ENCODE peak calls at places on chromosomes 4 and X, in six cellular contexts. D is tibial artery, N is ovary, A is AG04450, V is endothelial cell of umbilical vein, E is lung. T is an unnamed sample. For H3K9me3, the result is how much of the 10 kb centered on the place peaks cover.

GRCh38 chr4:185742766-185743165 is 69.2 kb downstream of the SORBS2 start:
- DNase-seq in A (no peak), N (no peak), E (no peak), V (no peak), D (no peak), T (no peak)

GRCh38 chrX:102599950-102600579 is 750 bp downstream of the ARMCX5 start:
- DNase-seq in N (no peak), D (no peak), E (no peak), A (no peak), V (peak), T (no peak)

GRCh38 chrX:69179380-69179911 is 14.2 kb upstream of the PJA1 start:
- DNase-seq in N (peak), D (no peak), A (peak), E (no peak), V (no peak), T (peak)

GRCh38 chr4:122331195-122331594 is 47.6 kb upstream of the ADAD1 start:
- DNase-seq in D (no peak), A (no peak), V (no peak), E (no peak), N (no peak), T (no peak)

GRCh38 chrX:71107762-71108360 is 1.3 kb upstream of the CXorf65 start:
- DNase-seq in E (no peak), A (no peak), N (no peak), D (no peak), V (no peak), T (no peak)

GRCh38 chrX:9327747-9328145 is 137.1 kb upstream of the TBL1X start:
- DNase-seq in E (no peak), V (no peak), A (no peak), N (no peak), D (no peak), T (no peak)

GRCh38 chr4:76836860-76837564 is 60.9 kb downstream of the SOWAHB start:
- DNase-seq in V (no peak), A (no peak), N (no peak), E (no peak), D (no peak), T (no peak)

GRCh38 chr4:113921089-113921842 is 58.2 kb downstream of the ARSJ start:
- DNase-seq in D (no peak), A (no peak), N (no peak), E (no peak), V (no peak), T (no peak)

GRCh38 chrX:47179221-47179927 is 14.3 kb upstream of the UBA1 start:
- DNase-seq in V (no peak), N (no peak), A (no peak), E (no peak), D (peak), T (peak)

GRCh38 chr4:18202510-18202909 is 181.0 kb upstream of the LCORL start:
- DNase-seq in V (no peak), A (no peak), N (no peak), D (no peak), E (no peak), T (no peak)

GRCh38 chr4:18198653-18199052 is 177.1 kb upstream of the LCORL start:
- DNase-seq in V (no peak), E (no peak), A (no peak), N (no peak), D (no peak), T (no peak)

GRCh38 chr4:18192901-18193300 is 171.3 kb upstream of the LCORL start:
- DNase-seq in N (no peak), V (no peak), E (no peak), D (no peak), A (no peak), T (no peak)

GRCh38 chr4:18194278-18194677 is 172.7 kb upstream of the LCORL start:
- DNase-seq in A (no peak), N (no peak), V (no peak), D (no peak), E (no peak), T (no peak)

DNA sequence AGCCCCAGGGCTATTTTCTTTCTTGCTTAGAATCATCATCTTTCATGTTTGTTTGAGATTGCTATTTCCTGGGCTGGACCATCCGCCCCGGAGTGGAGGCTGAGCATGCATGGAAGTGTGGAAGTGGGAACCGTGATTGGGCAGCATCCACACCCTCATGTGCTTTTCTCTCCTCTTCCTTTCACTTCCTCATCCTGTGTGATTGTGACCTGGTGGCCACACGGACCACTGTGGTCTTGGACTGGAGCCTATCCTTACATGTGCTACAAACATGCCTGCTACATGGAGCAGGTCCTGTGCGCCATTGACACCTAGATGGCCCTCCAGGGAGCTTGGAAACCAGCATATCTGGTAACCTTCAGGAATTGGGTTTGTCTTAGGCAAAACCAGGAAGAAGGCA is 175.9 kb upstream of the LCORL start:
- DNase-seq in D (no peak), A (no peak), V (no peak), E (no peak), N (no peak), T (no peak)
- H3K9me3 ChIP-seq in D (under half), A (under half), V (under half), E (under half), N (under half), T (under half)

DNA sequence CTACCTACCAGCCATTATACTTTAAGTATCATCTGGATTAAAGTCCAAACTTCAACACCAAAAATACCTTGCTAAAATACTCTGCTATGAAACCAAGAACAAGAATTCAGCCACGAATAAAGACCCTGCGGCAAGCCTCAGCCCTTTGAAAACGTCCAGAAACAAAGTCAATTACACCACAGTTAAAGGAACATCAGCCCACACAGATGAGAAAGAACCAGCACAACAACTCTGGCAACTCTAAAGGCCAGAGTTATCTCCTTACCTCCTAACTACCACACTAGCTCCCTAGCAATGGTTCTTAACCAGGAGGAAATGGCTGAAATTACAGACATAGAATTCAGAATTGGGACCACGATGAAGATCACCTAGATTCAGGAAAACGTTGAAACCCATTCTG is 23.4 kb downstream of the ABCB7 start:
- DNase-seq in E (no peak), N (no peak), D (no peak), V (no peak), A (no peak), T (no peak)
- H3K9me3 ChIP-seq in E (under half), N (under half), D (under half), V (under half), A (under half), T (under half)

GRCh38 chr4:184046148-184046547 is 141.0 kb downstream of the STOX2 start:
- DNase-seq in N (no peak), A (no peak), E (no peak), D (no peak), V (no peak), T (no peak)
- H3K9me3 ChIP-seq in N (under half), A (under half), E (under half), D (under half), V (under half), T (under half)

DNA sequence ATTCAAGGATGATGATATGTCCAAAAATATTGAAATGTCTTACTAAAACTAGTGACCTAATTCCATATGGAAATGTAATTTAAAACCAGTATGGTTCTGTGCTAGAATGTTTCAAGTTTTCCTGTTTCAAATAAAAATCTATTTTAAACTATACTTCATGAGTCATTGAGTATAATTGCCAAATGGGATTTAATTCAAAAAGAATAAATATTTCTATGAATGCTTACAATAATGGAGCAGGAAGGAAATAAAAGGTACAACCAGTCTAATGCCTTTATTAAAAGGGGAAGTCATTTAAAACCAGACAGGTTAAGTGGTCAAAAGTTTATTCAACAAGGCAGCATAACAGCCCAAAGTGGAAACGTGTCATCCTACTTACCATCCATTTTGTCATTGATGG is 2347.1 kb downstream of the PCDH7 start:
- DNase-seq in V (no peak), E (no peak), A (no peak), D (no peak), N (no peak), T (no peak)
- H3K9me3 ChIP-seq in V (under half), E (under half), A (under half), D (under half), N (under half), T (under half)

DNA sequence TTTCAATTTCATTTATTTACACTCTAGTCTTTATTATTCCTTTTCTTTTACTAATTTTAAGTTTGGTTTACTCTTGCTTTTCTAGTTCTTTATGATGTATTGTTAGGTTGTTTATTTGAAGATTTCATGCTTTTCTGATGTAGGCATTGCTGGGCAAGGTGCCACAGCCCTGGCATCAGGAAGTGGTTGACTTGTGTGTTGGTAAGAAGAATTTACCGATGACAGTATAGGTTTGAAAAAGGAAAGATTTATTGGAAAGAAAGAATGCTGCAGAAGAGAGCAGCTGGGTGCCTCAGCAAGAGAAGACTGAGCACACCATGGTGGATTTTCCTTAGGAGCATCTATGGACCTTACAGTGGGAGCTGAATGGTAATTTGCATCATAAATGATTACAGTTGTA is 153.2 kb downstream of the KLF8 start:
- DNase-seq in E (no peak), D (no peak), N (no peak), V (no peak), A (no peak), T (no peak)
- H3K9me3 ChIP-seq in E (under half), D (under half), N (under half), V (under half), A (under half), T (under half)

GRCh38 chr4:32824321-32824720 is 2104.2 kb downstream of the PCDH7 start:
- DNase-seq in A (no peak), V (no peak), D (no peak), E (no peak), N (no peak), T (no peak)
- H3K9me3 ChIP-seq in A (under half), V (under half), D (under half), E (under half), N (under half), T (under half)

DNA sequence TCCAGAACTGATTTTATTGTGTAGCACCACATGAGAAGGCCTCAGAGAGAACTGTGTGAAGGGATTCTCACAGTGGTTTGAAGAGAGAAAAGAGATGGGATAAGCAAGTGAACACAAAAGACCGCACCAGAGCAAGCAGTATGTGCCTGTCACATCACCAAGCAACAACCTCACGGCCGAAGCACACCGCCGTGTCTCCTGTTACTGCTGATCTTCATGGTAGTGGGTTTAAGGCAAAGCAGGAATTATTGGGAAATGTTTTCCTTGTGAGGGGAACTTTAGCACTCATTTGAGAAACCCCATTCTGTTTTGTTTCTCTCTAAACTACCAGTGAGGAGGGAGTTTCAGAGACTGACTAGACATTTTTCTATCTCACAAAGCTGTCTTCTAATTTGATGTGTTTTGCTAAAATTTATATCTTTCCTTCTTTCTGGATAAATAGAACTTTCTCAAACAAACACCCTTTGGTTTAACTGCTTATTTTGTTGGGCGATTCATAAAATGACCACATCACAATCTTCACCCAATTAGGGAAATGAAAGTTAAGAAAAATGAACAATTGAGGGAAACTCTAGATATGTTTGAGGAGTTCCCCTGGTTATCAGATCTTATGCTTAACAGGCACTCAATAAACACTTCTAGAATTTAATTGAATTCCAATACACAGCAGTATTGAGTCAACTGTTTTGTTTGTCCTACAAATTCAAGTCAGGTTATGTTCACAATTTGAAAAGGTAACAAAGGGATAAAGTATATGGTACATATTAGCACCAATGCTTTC is 16.5 kb downstream of the SH3KBP1 start:
- DNase-seq in E (no peak), V (peak), N (no peak), D (no peak), A (no peak), T (no peak)
- H3K9me3 ChIP-seq in E (under half), V (under half), N (under half), D (under half), A (under half), T (under half)

GRCh38 chrX:19577181-19577810 is 62.0 kb upstream of the MAP3K15 start:
- DNase-seq in D (no peak), N (no peak), V (no peak), A (no peak), E (no peak), T (no peak)
- H3K9me3 ChIP-seq in D (under half), N (under half), V (under half), A (under half), E (under half), T (under half)

DNA sequence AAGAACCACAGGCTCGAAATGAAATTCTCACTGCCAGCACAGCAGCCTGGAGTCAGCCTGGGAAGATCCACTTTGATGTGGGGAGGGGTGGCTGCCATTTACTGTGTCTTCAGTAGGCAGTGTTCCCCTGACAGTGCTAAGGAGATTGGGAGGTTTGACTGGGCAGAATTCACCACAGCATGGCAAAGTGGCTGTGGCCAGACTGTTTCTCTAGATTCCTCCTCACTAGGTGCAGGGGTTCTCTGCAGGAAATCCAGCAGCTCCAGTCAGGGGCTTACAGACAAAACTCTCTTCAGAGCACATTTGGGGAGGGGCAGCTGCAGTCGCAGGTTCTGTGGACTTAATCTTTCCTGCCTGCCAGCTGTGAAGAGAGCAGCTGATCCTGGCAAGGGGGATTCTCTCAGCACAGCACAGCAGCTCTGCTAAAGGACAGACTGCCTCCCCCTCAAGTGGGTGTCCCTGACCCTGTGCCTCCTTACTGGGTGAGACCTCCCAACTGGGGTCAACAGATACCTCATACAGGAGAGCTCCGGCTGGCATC is 1174.0 kb downstream of the RAPGEF2 start:
- DNase-seq in A (no peak), V (no peak), E (no peak), D (no peak), N (no peak), T (no peak)
- H3K9me3 ChIP-seq in A (under half), V (under half), E (under half), D (under half), N (under half), T (under half)